ENCODE peak calls at places on chromosomes 13 and 19, in five cellular contexts. J, N, L, T and X are unnamed samples.

GRCh38 chr19:7670150-7670784 is 1.4 kb downstream of the RETN start:
- DNase-seq in T (no peak), L (no peak), J (no peak), N (no peak), X (no peak)

GRCh38 chr19:39845621-39846175 is 481 bp downstream of the FBL start:
- DNase-seq in N (no peak), J (no peak), L (no peak), T (no peak), X (no peak)

GRCh38 chr13:43132228-43132627 is 108.8 kb downstream of the DNAJC15 start:
- DNase-seq in T (no peak), L (no peak), J (peak; percentile 36), N (no peak), X (no peak)

GRCh38 chr19:45791744-45792481 is 732 bp downstream of the DMWD start:
- DNase-seq in N (no peak), L (no peak), T (no peak), J (no peak), X (no peak)

GRCh38 chr13:77326905-77327604 is at the start of gene MYCBP2:
- DNase-seq in T (peak; percentile 96), N (peak; percentile 97), J (peak; percentile 99), L (peak; percentile 96), X (peak; percentile 90)

GRCh38 chr19:54454781-54455675 is 6.0 kb downstream of the LENG8 start:
- DNase-seq in L (peak; percentile 15), N (no peak), T (no peak), J (no peak), X (no peak)

GRCh38 chr13:73403362-73404150 is 344.8 kb downstream of the KLF5 start:
- DNase-seq in J (no peak), N (no peak), L (no peak), T (no peak), X (no peak)

GRCh38 chr13:66114127-66114526 is 1116.0 kb downstream of the PCDH9 start:
- DNase-seq in N (no peak), J (peak; percentile 0), L (no peak), T (no peak), X (no peak)

GRCh38 chr13:106532111-106532929 is 3.1 kb downstream of the EFNB2 start:
- DNase-seq in N (no peak), J (peak; percentile 32), T (no peak), L (no peak), X (no peak)

GRCh38 chr13:102227696-102228095 is 174.2 kb downstream of the FGF14 start:
- DNase-seq in T (no peak), N (no peak), J (no peak), L (no peak), X (no peak)

GRCh38 chr19:47378246-47378645 is 29.1 kb downstream of the DHX34 start:
- DNase-seq in J (no peak), L (no peak), N (no peak), T (no peak), X (no peak)

DNA sequence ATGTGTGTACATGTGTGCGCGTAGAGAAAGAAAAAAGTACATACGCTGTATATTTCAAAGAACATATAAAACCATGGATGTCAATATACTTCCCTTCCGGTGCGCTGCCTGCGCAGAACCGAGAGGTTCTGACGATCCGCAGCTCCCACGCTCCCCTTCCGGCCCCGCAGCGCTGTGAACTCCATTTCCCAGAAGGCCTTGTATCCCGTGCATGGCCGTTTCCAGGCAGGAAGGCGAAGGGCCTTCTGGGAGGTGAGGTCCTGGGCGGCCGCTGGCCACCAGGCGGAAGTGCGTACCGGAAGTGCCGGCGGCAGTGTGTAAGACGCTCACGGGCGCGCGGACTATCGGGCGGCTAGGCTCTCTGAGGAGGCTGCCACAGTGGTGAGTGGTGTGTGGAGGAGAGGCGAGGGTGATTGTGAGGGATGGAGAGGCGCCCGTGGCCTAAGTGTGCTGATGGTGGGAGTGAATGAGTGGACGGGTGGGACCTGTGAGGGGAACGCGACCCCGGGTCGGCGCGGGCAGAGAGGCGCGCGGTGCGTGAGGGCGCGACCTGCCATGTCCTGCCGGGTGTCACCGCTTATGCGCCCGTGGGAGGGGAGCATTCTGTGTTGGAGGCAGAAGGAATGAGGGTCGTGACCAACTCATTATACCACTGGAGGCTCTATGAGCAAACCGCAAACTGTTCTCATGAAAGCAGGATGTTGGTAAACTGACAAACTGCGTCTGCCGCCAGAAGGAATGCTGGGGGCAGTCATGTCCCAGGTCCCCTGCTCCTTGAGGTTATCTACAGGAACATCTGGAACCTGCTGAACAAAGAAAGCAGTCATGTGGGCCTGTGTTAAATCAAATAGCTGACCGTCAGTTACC is at the start of gene ERVK3-1:
- DNase-seq in L (peak; percentile 96), T (peak; percentile 96), J (peak; percentile 98), N (peak; percentile 94), X (peak; percentile 90)
- H3K27ac ChIP-seq in L (peak within 1 kb of the TSS; percentile 93), T (peak within 1 kb of the TSS; percentile 93), J (peak within 1 kb of the TSS; percentile 79), N (peak within 1 kb of the TSS; percentile 74), X (peak within 1 kb of the TSS; percentile 85)

GRCh38 chr19:35271546-35271945 is 2.8 kb downstream of the USF2 start:
- DNase-seq in L (no peak), J (no peak), T (no peak), N (no peak), X (no peak)

GRCh38 chr19:35273686-35274259 is 5.0 kb downstream of the USF2 start:
- DNase-seq in L (no peak), J (no peak), T (no peak), N (no peak), X (no peak)

GRCh38 chr19:35270381-35270811 is 1.6 kb downstream of the USF2 start:
- DNase-seq in N (no peak), L (no peak), J (no peak), T (no peak), X (no peak)

GRCh38 chr19:35272954-35273649 is 4.3 kb downstream of the USF2 start:
- DNase-seq in J (no peak), T (no peak), N (no peak), L (no peak), X (no peak)

DNA sequence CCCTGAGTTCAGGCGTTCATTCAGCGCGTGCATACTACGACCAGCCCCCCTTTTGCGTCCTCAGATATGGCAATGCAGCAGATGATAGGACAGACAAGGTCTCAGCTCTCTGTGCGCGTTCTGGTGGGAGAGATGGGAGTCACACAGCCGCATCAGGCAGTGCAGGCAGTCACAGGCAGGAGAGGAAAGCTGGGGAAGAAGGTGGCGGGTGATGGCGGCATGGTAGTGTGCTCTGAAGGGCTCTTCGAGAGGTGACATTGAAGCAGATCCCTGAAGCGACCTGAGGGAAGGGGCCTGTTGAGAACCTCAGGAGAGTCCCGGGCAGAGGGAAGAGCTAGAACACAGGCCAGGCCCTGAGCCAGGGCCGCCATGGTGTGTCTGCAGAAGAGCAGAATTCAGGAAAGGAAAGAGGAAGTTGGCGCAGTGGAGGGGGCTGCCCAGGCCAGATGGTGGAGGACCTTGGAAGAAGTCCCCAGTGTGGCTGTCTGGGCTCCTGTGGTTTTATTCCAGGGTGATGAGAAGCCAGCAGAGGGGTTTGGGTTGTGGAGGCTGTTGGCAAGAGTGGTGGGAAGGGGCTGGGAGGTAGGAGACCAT is 3.5 kb downstream of the USF2 start:
- DNase-seq in J (no peak), N (no peak), T (no peak), L (no peak), X (no peak)
- H3K27ac ChIP-seq in J (no peak overlapping the region), N (no peak overlapping the region), T (no peak overlapping the region), L (no peak overlapping the region), X (no peak overlapping the region)

GRCh38 chr13:50068508-50068907 is 53.3 kb downstream of the KCNRG start:
- DNase-seq in J (no peak), N (no peak), L (no peak), T (no peak), X (no peak)
- H3K27ac ChIP-seq in J (peak overlapping the region; percentile 67), N (no peak overlapping the region), L (no peak overlapping the region), T (no peak overlapping the region), X (no peak overlapping the region)

GRCh38 chr13:21542563-21542962 is 61.4 kb downstream of the MICU2 start:
- DNase-seq in J (no peak), N (no peak), L (no peak), T (no peak), X (no peak)

GRCh38 chr13:21539687-21540086 is 64.3 kb downstream of the MICU2 start:
- DNase-seq in L (no peak), J (no peak), T (no peak), N (no peak), X (no peak)

GRCh38 chr13:21538753-21539152 is 65.2 kb downstream of the MICU2 start:
- DNase-seq in N (no peak), L (no peak), T (no peak), J (no peak), X (no peak)

GRCh38 chr13:21541980-21542379 is 62.0 kb downstream of the MICU2 start:
- DNase-seq in J (no peak), T (no peak), L (no peak), N (no peak), X (no peak)

DNA sequence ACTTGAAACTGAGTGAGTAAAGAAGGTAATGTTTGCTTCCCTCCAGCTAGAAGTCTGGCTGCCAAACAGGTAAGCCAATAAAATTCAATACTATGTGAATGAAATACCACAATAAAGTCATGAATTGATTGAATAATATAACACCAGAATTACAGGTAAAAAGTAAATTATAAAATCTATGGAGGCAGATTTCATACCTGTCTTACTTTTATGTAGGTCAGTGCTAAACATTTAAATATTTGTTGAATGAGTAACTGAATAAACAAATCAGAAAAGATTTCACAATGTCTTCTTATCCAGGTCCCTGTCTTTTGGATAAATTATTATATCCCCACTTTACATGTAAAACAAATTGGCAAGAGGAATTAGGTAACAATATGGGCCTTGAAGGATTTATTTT is 62.7 kb downstream of the MICU2 start:
- DNase-seq in L (no peak), N (no peak), T (no peak), J (no peak), X (no peak)
- H3K27ac ChIP-seq in L (no peak overlapping the region), N (no peak overlapping the region), T (no peak overlapping the region), J (no peak overlapping the region), X (no peak overlapping the region)

GRCh38 chr19:5534787-5535586 is 32.8 kb downstream of the TINCR start:
- DNase-seq in T (no peak), L (no peak), J (peak; percentile 12), N (no peak), X (no peak)

GRCh38 chr19:5539431-5539833 is 28.3 kb downstream of the TINCR start:
- DNase-seq in L (no peak), T (peak; percentile 38), J (no peak), N (no peak), X (no peak)

GRCh38 chr19:5536337-5536894 is 31.3 kb downstream of the TINCR start:
- DNase-seq in N (no peak), J (peak; percentile 33), T (peak; percentile 79), L (peak; percentile 27), X (no peak)

GRCh38 chr19:5540208-5540607 is 27.5 kb downstream of the TINCR start:
- DNase-seq in L (no peak), T (no peak), N (no peak), J (no peak), X (no peak)

GRCh38 chr19:5537870-5538269 is 29.9 kb downstream of the TINCR start:
- DNase-seq in T (peak; percentile 22), L (no peak), N (no peak), J (no peak), X (no peak)
- H3K27ac ChIP-seq in T (peak overlapping the region; percentile 85), L (no peak overlapping the region), N (no peak overlapping the region), J (no peak overlapping the region), X (no peak overlapping the region)